ENCODE peak calls at places on chromosomes 7 and 10, in nine cellular contexts. P is activated naive CD8-positive, alpha-beta T cell treated with anti-CD3 and anti-CD28 coated beads, Interleukin-2, amount 50 U/mL, for 16 hours; V is stimulated activated CD8-positive, alpha-beta memory T cell treated with anti-CD3 and anti-CD28 coated beads, Interleukin-2, amount 100 ng/mL, for 48 hours; Y is SHP77 treated with DMSO at 0.1 percent for 48 hours; M is suprapubic skin; S is ACHN; X is NCI-H1092 treated with DMSO at 0.1 percent for 48 hours; E is ELF-1; T is posterior cingulate gyrus. O is an unnamed sample.

GRCh38 chr10:72068901-72069446 is 19.4 kb downstream of the SPOCK2 start:
- DNase-seq in P (no peak), V (no peak), Y (no peak), M (no peak), S (peak; percentile 17), X (no peak), E (peak; percentile 58), T (peak; percentile 75), O (no peak)

GRCh38 chr10:95295031-95295755 is 4.4 kb upstream of the PDLIM1 start:
- DNase-seq in P (no peak), V (peak; percentile 15), Y (peak; percentile 52), M (peak; percentile 64), S (peak; percentile 53), X (peak; percentile 42), E (peak; percentile 88), T (no peak), O (peak; percentile 50)

GRCh38 chr7:35849158-35849831 is 48.4 kb downstream of the SEPTIN7 start:
- DNase-seq in P (no peak), V (no peak), Y (no peak), M (no peak), S (no peak), X (no peak), E (peak; percentile 30), T (peak; percentile 66), O (no peak)

GRCh38 chr7:27149817-27150567 is 2.4 kb downstream of the HOXA3 start:
- DNase-seq in P (no peak), V (no peak), Y (no peak), M (peak; percentile 80), S (peak; percentile 53), X (no peak), E (no peak), T (peak; percentile 38), O (peak; percentile 23)

GRCh38 chr7:105885386-105886111 is 9.2 kb upstream of the ATXN7L1 start:
- DNase-seq in P (no peak), V (no peak), Y (peak; percentile 0), M (no peak), S (no peak), X (peak; percentile 42), E (no peak), T (no peak), O (no peak)

GRCh38 chr7:101993311-101993710 is 175.9 kb downstream of the CUX1 start:
- DNase-seq in P (no peak), V (no peak), Y (no peak), M (no peak), S (no peak), X (no peak), E (no peak), T (no peak), O (no peak)

GRCh38 chr7:4665661-4666060 is 16.4 kb upstream of the FOXK1 start:
- DNase-seq in P (no peak), V (no peak), Y (no peak), M (no peak), S (no peak), X (no peak), E (no peak), T (no peak), O (no peak)

GRCh38 chr10:119680050-119680449 is 28.9 kb downstream of the BAG3 start:
- DNase-seq in P (no peak), V (no peak), Y (no peak), M (no peak), S (peak; percentile 44), X (no peak), E (no peak), T (no peak), O (peak; percentile 49)

GRCh38 chr10:76885815-76886214 is 751.8 kb downstream of the KCNMA1 start:
- DNase-seq in P (no peak), V (no peak), Y (no peak), M (no peak), S (no peak), X (peak; percentile 20), E (no peak), T (peak; percentile 87), O (no peak)

GRCh38 chr7:74057216-74057925 is 26.2 kb upstream of the LIMK1 start:
- DNase-seq in P (no peak), V (no peak), Y (no peak), M (no peak), S (no peak), X (no peak), E (no peak), T (peak; percentile 68), O (no peak)

GRCh38 chr10:2886662-2887061 is 180.7 kb upstream of the PFKP start:
- DNase-seq in P (no peak), V (no peak), Y (no peak), M (no peak), S (no peak), X (no peak), E (no peak), T (no peak), O (no peak)

GRCh38 chr7:138538518-138538917 is 78.5 kb downstream of the TRIM24 start:
- DNase-seq in P (no peak), V (no peak), Y (no peak), M (no peak), S (no peak), X (no peak), E (no peak), T (no peak), O (no peak)

GRCh38 chr10:74542077-74542476 is 284.3 kb upstream of the KAT6B start:
- DNase-seq in P (no peak), V (no peak), Y (no peak), M (no peak), S (no peak), X (no peak), E (no peak), T (no peak), O (no peak)

GRCh38 chr7:28190077-28190476 is 9.5 kb upstream of the JAZF1 start:
- DNase-seq in P (no peak), V (no peak), Y (no peak), M (no peak), S (no peak), X (no peak), E (no peak), T (no peak), O (no peak)

GRCh38 chr10:16944081-16944922 is 127.1 kb upstream of the RSU1 start:
- DNase-seq in P (no peak), V (no peak), Y (no peak), M (no peak), S (no peak), X (no peak), E (no peak), T (no peak), O (no peak)

GRCh38 chr7:80467069-80467468 is 44.8 kb downstream of the GNAT3 start:
- DNase-seq in P (no peak), V (no peak), Y (no peak), M (no peak), S (no peak), X (peak; percentile 18), E (no peak), T (no peak), O (no peak)

GRCh38 chr7:25314729-25315267 is 86.5 kb upstream of the NPVF start:
- DNase-seq in P (no peak), V (no peak), Y (peak; percentile 83), M (no peak), S (no peak), X (peak; percentile 18), E (no peak), T (no peak), O (no peak)

GRCh38 chr10:60270426-60270825 is 119.2 kb downstream of the ANK3 start:
- DNase-seq in P (no peak), V (no peak), Y (no peak), M (no peak), S (no peak), X (no peak), E (no peak), T (no peak), O (no peak)

GRCh38 chr10:6778992-6779701 is 199.1 kb upstream of the PRKCQ start:
- DNase-seq in P (no peak), V (no peak), Y (no peak), M (no peak), S (peak; percentile 75), X (no peak), E (no peak), T (peak; percentile 83), O (peak; percentile 11)

GRCh38 chr7:30927040-30927439 is 15.4 kb downstream of the AQP1 start:
- DNase-seq in P (no peak), V (no peak), Y (no peak), M (no peak), S (no peak), X (no peak), E (peak; percentile 0), T (peak; percentile 66), O (peak; percentile 3)

GRCh38 chr7:80661729-80662128 is 23.3 kb downstream of the CD36 start:
- DNase-seq in P (no peak), V (no peak), Y (no peak), M (no peak), S (no peak), X (no peak), E (no peak), T (no peak), O (no peak)

GRCh38 chr7:26060713-26061339 is 91.2 kb upstream of the NFE2L3 start:
- DNase-seq in P (no peak), V (no peak), Y (no peak), M (no peak), S (no peak), X (peak; percentile 82), E (no peak), T (no peak), O (peak; percentile 63)

GRCh38 chr10:72039377-72039776 is 49.0 kb downstream of the SPOCK2 start:
- DNase-seq in P (no peak), V (no peak), Y (no peak), M (no peak), S (no peak), X (no peak), E (no peak), T (no peak), O (no peak)

GRCh38 chr10:97412891-97413304 is 11.8 kb upstream of the RRP12 start:
- DNase-seq in P (no peak), V (no peak), Y (no peak), M (no peak), S (no peak), X (no peak), E (no peak), T (no peak), O (peak; percentile 68)

GRCh38 chr10:548212-548897 is 141.1 kb downstream of the DIP2C start:
- DNase-seq in P (no peak), V (no peak), Y (no peak), M (no peak), S (no peak), X (no peak), E (no peak), T (no peak), O (no peak)

GRCh38 chr10:68348265-68348741 is 15.6 kb upstream of the PBLD start:
- DNase-seq in P (peak; percentile 9), V (peak; percentile 16), Y (no peak), M (no peak), S (peak; percentile 63), X (no peak), E (peak; percentile 65), T (no peak), O (no peak)

GRCh38 chr7:122887198-122887597 is 938 bp upstream of the CADPS2 start:
- DNase-seq in P (no peak), V (no peak), Y (peak; percentile 57), M (peak; percentile 68), S (peak; percentile 91), X (peak; percentile 80), E (peak; percentile 52), T (peak; percentile 93), O (peak; percentile 79)

GRCh38 chr7:121446526-121446925 is 50.4 kb upstream of the FAM3C start:
- DNase-seq in P (no peak), V (no peak), Y (no peak), M (no peak), S (no peak), X (no peak), E (peak; percentile 6), T (no peak), O (no peak)

GRCh38 chr7:111638048-111638447 is 75.8 kb upstream of the IMMP2L start:
- DNase-seq in P (no peak), V (no peak), Y (no peak), M (no peak), S (no peak), X (no peak), E (no peak), T (no peak), O (no peak)

GRCh38 chr10:69403519-69403918 is 13.2 kb downstream of the TACR2 start:
- DNase-seq in P (no peak), V (no peak), Y (no peak), M (no peak), S (no peak), X (no peak), E (no peak), T (no peak), O (no peak)

GRCh38 chr10:98045785-98046389 is 15.5 kb upstream of the CRTAC1 start:
- DNase-seq in P (peak; percentile 24), V (peak; percentile 37), Y (peak; percentile 6), M (no peak), S (peak; percentile 71), X (peak; percentile 65), E (peak; percentile 82), T (peak; percentile 92), O (peak; percentile 31)

O was measured in prostate gland.